ENCODE peak calls at places on chromosomes 5 and 9, in eight cellular contexts. L is suprapubic skin, B is transverse colon, T is Panc1, A is stomach, I is SK-N-SH, S is sigmoid colon, M is HL-60. F is an unnamed sample.

GRCh38 chr9:85268024-85268610 is 473.6 kb downstream of the AGTPBP1 start:
- DNase-seq in L (no peak), B (no peak), T (no peak), A (no peak), I (no peak), S (no peak), M (no peak), F (no peak)

GRCh38 chr5:173837654-173838053 is 50.5 kb upstream of the CPEB4 start:
- DNase-seq in L (no peak), B (no peak), T (no peak), A (no peak), I (no peak), S (no peak), M (no peak), F (no peak)

GRCh38 chr5:23648656-23649055 is 141.2 kb downstream of the PRDM9 start:
- DNase-seq in L (no peak), B (no peak), T (no peak), A (no peak), I (no peak), S (no peak), M (no peak), F (no peak)

GRCh38 chr9:135567311-135567710 is 5.8 kb downstream of the PAEP start:
- DNase-seq in L (no peak), B (no peak), T (no peak), A (no peak), I (no peak), S (peak), M (no peak), F (no peak)

GRCh38 chr5:39475055-39475454 is 50.3 kb upstream of the DAB2 start:
- DNase-seq in L (no peak), B (no peak), T (no peak), A (no peak), I (no peak), S (no peak), M (no peak), F (no peak)

GRCh38 chr9:124771867-124772621 is 933 bp upstream of the NR6A1 start:
- DNase-seq in L (no peak), B (peak), T (peak), A (peak), I (peak), S (no peak), M (peak), F (peak)

GRCh38 chr9:111298831-111299603 is 31.0 kb downstream of the OR2K2 start:
- DNase-seq in L (peak), B (peak), T (peak), A (no peak), I (peak), S (peak), M (peak), F (no peak)

GRCh38 chr9:127045148-127045547 is 77.3 kb downstream of the ANGPTL2 start:
- DNase-seq in L (no peak), B (no peak), T (no peak), A (no peak), I (no peak), S (no peak), M (no peak), F (no peak)

GRCh38 chr9:78239506-78239905 is 3.6 kb downstream of the CEP78 start:
- DNase-seq in L (no peak), B (peak), T (no peak), A (peak), I (no peak), S (no peak), M (no peak), F (no peak)

GRCh38 chr5:149205625-149206523 is 64.6 kb downstream of the ABLIM3 start:
- DNase-seq in L (no peak), B (no peak), T (no peak), A (no peak), I (no peak), S (no peak), M (no peak), F (no peak)

GRCh38 chr9:101029300-101030021 is 934 bp downstream of the PLPPR1 start:
- DNase-seq in L (no peak), B (no peak), T (no peak), A (no peak), I (peak), S (no peak), M (no peak), F (no peak)

GRCh38 chr5:116734717-116735072 is 160.1 kb upstream of the SEMA6A start:
- DNase-seq in L (no peak), B (no peak), T (no peak), A (no peak), I (no peak), S (no peak), M (no peak), F (no peak)

GRCh38 chr5:108193021-108193795 is 188.7 kb downstream of the FBXL17 start:
- DNase-seq in L (no peak), B (no peak), T (no peak), A (no peak), I (no peak), S (no peak), M (no peak), F (no peak)

GRCh38 chr5:115461506-115462290 is 82.9 kb downstream of the FEM1C start:
- DNase-seq in L (no peak), B (no peak), T (no peak), A (no peak), I (no peak), S (no peak), M (no peak), F (no peak)

GRCh38 chr9:105309531-105309931 is 65.1 kb downstream of the SLC44A1 start:
- DNase-seq in L (no peak), B (no peak), T (no peak), A (no peak), I (no peak), S (no peak), M (no peak), F (no peak)

GRCh38 chr5:11494340-11494739 is 409.9 kb downstream of the CTNND2 start:
- DNase-seq in L (no peak), B (no peak), T (no peak), A (no peak), I (no peak), S (no peak), M (no peak), F (no peak)

GRCh38 chr9:104319198-104319597 is 184.9 kb upstream of the OR13F1 start:
- DNase-seq in L (no peak), B (no peak), T (no peak), A (no peak), I (no peak), S (no peak), M (no peak), F (no peak)

GRCh38 chr5:171581756-171582155 is 162.3 kb downstream of the FGF18 start:
- DNase-seq in L (no peak), B (no peak), T (no peak), A (no peak), I (no peak), S (no peak), M (no peak), F (no peak)

GRCh38 chr9:125145425-125145824 is 2.1 kb upstream of the SCAI start:
- DNase-seq in L (no peak), B (no peak), T (no peak), A (no peak), I (no peak), S (no peak), M (peak), F (no peak)

GRCh38 chr9:1009101-1009707 is 32.7 kb downstream of the DMRT3 start:
- DNase-seq in L (peak), B (peak), T (peak), A (peak), I (peak), S (peak), M (peak), F (peak)

GRCh38 chr9:79236466-79236865 is 335.3 kb upstream of the TLE4 start:
- DNase-seq in L (no peak), B (no peak), T (no peak), A (no peak), I (no peak), S (no peak), M (no peak), F (no peak)

GRCh38 chr5:180591249-180591887 is at the start of gene SCGB3A1:
- DNase-seq in L (no peak), B (no peak), T (no peak), A (no peak), I (peak), S (peak), M (peak), F (no peak)
- H3K4me3 ChIP-seq in L (peak), B (peak), T (no peak), A (peak), I (peak), S (peak), M (peak), F (peak)

GRCh38 chr9:128067898-128068655 is at the start of gene SLC25A25:
- DNase-seq in L (peak), B (peak), T (peak), A (peak), I (peak), S (peak), M (peak), F (peak)
- TF ChIP-seq POLR2AphosphoS5 in L (no peak), B (peak), T (no peak), A (peak), I (no peak), S (no peak), M (no peak), F (no peak)

GRCh38 chr9:95171001-95171400 is 146.5 kb downstream of the FANCC start:
- DNase-seq in L (no peak), B (no peak), T (no peak), A (no peak), I (no peak), S (no peak), M (no peak), F (no peak)
- H3K4me3 ChIP-seq in L (no peak), B (no peak), T (no peak), A (no peak), I (peak), S (no peak), M (no peak), F (no peak)

GRCh38 chr5:128637031-128637430 is 99.0 kb upstream of the FBN2 start:
- DNase-seq in L (no peak), B (no peak), T (no peak), A (no peak), I (no peak), S (no peak), M (no peak), F (no peak)
- TF ChIP-seq POLR2AphosphoS5 in L (no peak), B (no peak), T (no peak), A (no peak), I (no peak), S (no peak), M (no peak), F (no peak)

GRCh38 chr9:75083188-75083976 is 4.6 kb downstream of the NMRK1 start:
- DNase-seq in L (no peak), B (peak), T (no peak), A (peak), I (no peak), S (no peak), M (no peak), F (peak)

GRCh38 chr9:75086443-75087278 is 1.3 kb downstream of the NMRK1 start:
- DNase-seq in L (no peak), B (peak), T (no peak), A (peak), I (no peak), S (no peak), M (peak), F (no peak)

GRCh38 chr9:75087279-75087823 is 604 bp downstream of the NMRK1 start:
- DNase-seq in L (no peak), B (peak), T (no peak), A (peak), I (no peak), S (no peak), M (peak), F (peak)

GRCh38 chr9:75084081-75084672 is 3.8 kb downstream of the NMRK1 start:
- DNase-seq in L (no peak), B (no peak), T (no peak), A (no peak), I (no peak), S (no peak), M (no peak), F (no peak)

DNA sequence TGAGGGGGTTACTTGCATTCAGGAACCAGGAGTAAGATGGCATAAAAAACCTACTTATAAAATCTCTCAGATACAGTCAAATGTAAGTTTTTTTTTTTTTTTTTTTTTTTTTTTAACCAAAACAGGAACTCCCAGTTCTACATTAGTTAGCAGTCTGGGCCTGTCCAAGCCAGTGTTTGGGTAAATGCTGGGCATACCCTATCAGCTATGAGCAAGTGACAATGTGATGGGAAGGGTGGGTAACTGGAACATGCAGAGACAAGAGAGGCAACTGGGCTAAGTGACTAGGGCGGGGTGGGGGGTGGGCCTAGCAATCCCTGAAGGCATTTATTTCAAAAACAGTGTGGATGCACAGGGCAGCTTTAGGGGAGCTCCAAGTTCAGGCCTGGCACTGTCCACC is 2.3 kb downstream of the NMRK1 start:
- DNase-seq in L (no peak), B (no peak), T (no peak), A (no peak), I (no peak), S (no peak), M (peak), F (no peak)
- H3K4me3 ChIP-seq in L (peak), B (no peak), T (no peak), A (peak), I (no peak), S (no peak), M (no peak), F (no peak)

GRCh38 chr5:109589983-109590382 is 99.7 kb upstream of the MAN2A1 start:
- DNase-seq in L (no peak), B (no peak), T (no peak), A (no peak), I (no peak), S (no peak), M (peak), F (no peak)

GRCh38 chr5:109588281-109589035 is 101.3 kb upstream of the MAN2A1 start:
- DNase-seq in L (no peak), B (no peak), T (no peak), A (no peak), I (no peak), S (no peak), M (no peak), F (no peak)

GRCh38 chr5:109580225-109580624 is 109.5 kb upstream of the MAN2A1 start:
- DNase-seq in L (no peak), B (no peak), T (no peak), A (no peak), I (no peak), S (no peak), M (no peak), F (no peak)

GRCh38 chr5:109589239-109589638 is 100.5 kb upstream of the MAN2A1 start:
- DNase-seq in L (no peak), B (no peak), T (no peak), A (no peak), I (no peak), S (no peak), M (no peak), F (no peak)

GRCh38 chr5:109585012-109585599 is 104.6 kb upstream of the MAN2A1 start:
- DNase-seq in L (no peak), B (no peak), T (no peak), A (no peak), I (no peak), S (no peak), M (no peak), F (no peak)
- TF ChIP-seq POLR2AphosphoS5 in L (no peak), B (no peak), T (no peak), A (no peak), I (no peak), S (no peak), M (no peak), F (no peak)

GRCh38 chr5:78527054-78527884 is 121.3 kb downstream of the LHFPL2 start:
- DNase-seq in L (no peak), B (peak), T (no peak), A (no peak), I (no peak), S (peak), M (no peak), F (no peak)

GRCh38 chr5:78522476-78523105 is 126.0 kb downstream of the LHFPL2 start:
- DNase-seq in L (no peak), B (no peak), T (no peak), A (no peak), I (no peak), S (no peak), M (no peak), F (no peak)

GRCh38 chr5:78523314-78524193 is 125.0 kb downstream of the LHFPL2 start:
- DNase-seq in L (no peak), B (no peak), T (no peak), A (no peak), I (no peak), S (no peak), M (no peak), F (no peak)

GRCh38 chr5:78527925-78528324 is 120.6 kb downstream of the LHFPL2 start:
- DNase-seq in L (no peak), B (no peak), T (no peak), A (no peak), I (no peak), S (no peak), M (no peak), F (no peak)

GRCh38 chr5:78526049-78526525 is 122.5 kb downstream of the LHFPL2 start:
- DNase-seq in L (no peak), B (no peak), T (no peak), A (no peak), I (no peak), S (no peak), M (no peak), F (no peak)
- H3K4me3 ChIP-seq in L (no peak), B (no peak), T (no peak), A (no peak), I (no peak), S (no peak), M (no peak), F (no peak)

DNA sequence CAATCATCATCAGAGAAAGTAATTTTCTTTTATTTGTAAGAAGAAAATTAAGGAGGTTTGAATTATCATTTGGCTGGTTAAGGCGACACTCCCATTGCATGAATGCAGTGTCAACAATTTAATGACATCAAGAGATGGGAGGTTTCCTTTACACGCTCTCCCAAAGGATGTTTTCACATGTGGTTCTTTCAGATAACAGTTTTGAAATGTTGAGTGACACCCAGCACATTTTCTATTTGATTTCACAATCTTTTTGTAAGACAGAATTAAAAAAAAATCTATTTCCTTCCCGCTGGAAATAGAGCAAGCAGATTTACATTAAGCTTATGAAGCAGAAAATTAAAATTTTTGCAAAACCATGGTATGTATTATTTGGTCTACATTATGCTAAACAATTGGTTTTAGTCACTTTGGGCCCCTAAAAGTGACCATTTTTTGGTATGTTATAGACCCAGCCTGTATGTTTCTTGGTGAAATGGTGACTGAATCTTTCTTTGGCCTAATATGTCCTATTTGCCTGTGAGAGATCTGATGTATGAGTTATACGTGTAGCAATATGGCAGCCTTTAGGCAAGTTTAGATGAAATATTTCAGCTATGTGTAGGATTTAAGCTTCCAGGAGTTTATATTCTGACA is 18.9 kb upstream of the ANKRD55 start:
- DNase-seq in L (no peak), B (no peak), T (no peak), A (no peak), I (no peak), S (no peak), M (no peak), F (no peak)
- TF ChIP-seq POLR2AphosphoS5 in L (no peak), B (no peak), T (no peak), A (no peak), I (no peak), S (no peak), M (no peak), F (no peak)

GRCh38 chr9:98040212-98040611 is 16.3 kb upstream of the NANS start:
- DNase-seq in L (no peak), B (no peak), T (no peak), A (no peak), I (no peak), S (no peak), M (no peak), F (no peak)
- H3K4me3 ChIP-seq in L (no peak), B (no peak), T (no peak), A (no peak), I (no peak), S (no peak), M (no peak), F (no peak)

GRCh38 chr5:77778398-77778797 is 2.3 kb upstream of the TBCA start:
- DNase-seq in L (no peak), B (no peak), T (no peak), A (no peak), I (no peak), S (no peak), M (no peak), F (no peak)

GRCh38 chr5:77777281-77777892 is 1.2 kb upstream of the TBCA start:
- DNase-seq in L (no peak), B (no peak), T (peak), A (no peak), I (no peak), S (no peak), M (no peak), F (no peak)

GRCh38 chr5:77781076-77781475 is 4.9 kb upstream of the TBCA start:
- DNase-seq in L (no peak), B (no peak), T (no peak), A (no peak), I (no peak), S (no peak), M (no peak), F (no peak)

GRCh38 chr5:77777911-77778310 is 1.8 kb upstream of the TBCA start:
- DNase-seq in L (no peak), B (no peak), T (no peak), A (no peak), I (no peak), S (no peak), M (no peak), F (no peak)

DNA sequence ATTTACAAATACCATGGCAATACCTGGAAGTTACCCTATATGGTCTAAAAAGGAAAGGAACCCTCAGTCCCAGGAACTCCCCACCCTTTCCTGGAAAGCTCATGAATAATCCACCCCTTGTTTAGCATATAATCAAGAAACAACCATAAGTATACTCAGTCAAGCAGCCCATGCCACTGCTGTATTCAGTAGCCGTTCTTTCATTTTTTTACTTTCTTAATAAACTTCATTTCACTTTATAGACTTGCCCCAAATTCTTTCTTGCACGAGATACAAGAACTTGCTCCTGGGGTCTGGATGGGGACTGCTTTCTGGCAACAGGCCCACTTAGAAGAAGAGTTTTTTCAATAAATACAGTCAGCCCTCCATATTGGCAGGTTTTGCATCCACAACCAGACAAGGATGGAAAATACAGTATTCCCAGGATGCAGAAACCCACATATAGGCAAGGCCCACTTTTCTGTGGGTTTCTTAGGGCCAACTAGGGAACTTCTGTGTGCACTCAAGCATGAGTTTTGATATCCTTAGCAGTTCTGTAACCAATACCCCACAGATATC is 2.8 kb upstream of the TBCA start:
- DNase-seq in L (no peak), B (no peak), T (no peak), A (no peak), I (no peak), S (no peak), M (no peak), F (no peak)
- TF ChIP-seq POLR2AphosphoS5 in L (no peak), B (no peak), T (no peak), A (no peak), I (no peak), S (no peak), M (no peak), F (no peak)

F was measured in breast epithelium.